ENCODE peak calls at places on chromosomes 11 and 22, in six cellular contexts. One of them, this sample, is unnamed.

GRCh38 chr11:128862913-128863660 is 4.0 kb downstream of the KCNJ1 start:
- DNase-seq in AG09319: peak; percentile 48
- DNase-seq in mesenchymal stem cell: peak; percentile 50
- DNase-seq in ovary: no peak
- DNase-seq in HEK293T: no peak
- DNase-seq in GM04504: peak; percentile 62
- DNase-seq in this sample: no peak

GRCh38 chr11:32473282-32473909 is 38.1 kb upstream of the WT1 start:
- DNase-seq in GM04504: no peak
- DNase-seq in mesenchymal stem cell: no peak
- DNase-seq in ovary: no peak
- DNase-seq in AG09319: no peak
- DNase-seq in HEK293T: no peak
- DNase-seq in this sample: no peak

GRCh38 chr11:3095712-3096361 is 38.6 kb upstream of the CARS1 start:
- DNase-seq in HEK293T: no peak
- DNase-seq in AG09319: peak; percentile 67
- DNase-seq in mesenchymal stem cell: peak; percentile 99
- DNase-seq in GM04504: peak; percentile 67
- DNase-seq in ovary: no peak
- DNase-seq in this sample: no peak

GRCh38 chr22:25729595-25729994 is 12.4 kb upstream of the MYO18B start:
- DNase-seq in AG09319: no peak
- DNase-seq in GM04504: no peak
- DNase-seq in ovary: no peak
- DNase-seq in HEK293T: no peak
- DNase-seq in mesenchymal stem cell: no peak
- DNase-seq in this sample: no peak

GRCh38 chr22:37274380-37274862 is 7.9 kb upstream of the CYTH4 start:
- DNase-seq in HEK293T: no peak
- DNase-seq in ovary: no peak
- DNase-seq in GM04504: no peak
- DNase-seq in AG09319: no peak
- DNase-seq in mesenchymal stem cell: no peak
- DNase-seq in this sample: no peak

GRCh38 chr22:45208993-45209838 is 31.5 kb downstream of the KIAA0930 start:
- DNase-seq in HEK293T: peak; percentile 54
- DNase-seq in GM04504: no peak
- DNase-seq in ovary: no peak
- DNase-seq in mesenchymal stem cell: peak; percentile 92
- DNase-seq in AG09319: no peak
- DNase-seq in this sample: peak; percentile 16

GRCh38 chr11:126830216-126830615 is 170.4 kb downstream of the KIRREL3 start:
- DNase-seq in HEK293T: no peak
- DNase-seq in GM04504: peak; percentile 40
- DNase-seq in mesenchymal stem cell: no peak
- DNase-seq in ovary: no peak
- DNase-seq in AG09319: no peak
- DNase-seq in this sample: no peak

GRCh38 chr11:1826552-1827094 is 8.2 kb upstream of the SYT8 start:
- DNase-seq in ovary: no peak
- DNase-seq in mesenchymal stem cell: peak; percentile 61
- DNase-seq in AG09319: no peak
- DNase-seq in HEK293T: no peak
- DNase-seq in GM04504: peak; percentile 17
- DNase-seq in this sample: no peak

GRCh38 chr22:32389685-32390084 is 22.4 kb downstream of the RTCB start:
- DNase-seq in ovary: no peak
- DNase-seq in AG09319: no peak
- DNase-seq in GM04504: no peak
- DNase-seq in HEK293T: no peak
- DNase-seq in mesenchymal stem cell: peak; percentile 20
- DNase-seq in this sample: no peak

GRCh38 chr11:120306519-120307242 is 18.4 kb upstream of the TLCD5 start:
- DNase-seq in AG09319: peak; percentile 74
- DNase-seq in GM04504: peak; percentile 82
- DNase-seq in mesenchymal stem cell: peak; percentile 83
- DNase-seq in HEK293T: peak; percentile 58
- DNase-seq in ovary: no peak
- DNase-seq in this sample: no peak

GRCh38 chr11:26457660-26458059 is 114.4 kb downstream of the MUC15 start:
- DNase-seq in HEK293T: no peak
- DNase-seq in mesenchymal stem cell: no peak
- DNase-seq in GM04504: no peak
- DNase-seq in AG09319: no peak
- DNase-seq in ovary: no peak
- DNase-seq in this sample: no peak

GRCh38 chr11:68936358-68936636 is 32.6 kb downstream of the IGHMBP2 start:
- DNase-seq in HEK293T: no peak
- DNase-seq in ovary: no peak
- DNase-seq in GM04504: no peak
- DNase-seq in AG09319: no peak
- DNase-seq in mesenchymal stem cell: no peak
- DNase-seq in this sample: no peak

GRCh38 chr11:37532271-37532670 is 934.2 kb upstream of the RAG2 start:
- DNase-seq in GM04504: no peak
- DNase-seq in ovary: no peak
- DNase-seq in mesenchymal stem cell: no peak
- DNase-seq in AG09319: no peak
- DNase-seq in HEK293T: no peak
- DNase-seq in this sample: no peak

This sample was measured in T-helper 17 cell.